ENCODE peak calls at places on chromosome 4, in six cellular contexts. One of them, this sample, is unnamed.

GRCh38 chr4:156298230-156298629 is 344.6 kb upstream of the CTSO start:
- DNase-seq in fibroblast of lung: peak; percentile 95
- DNase-seq in Panc1: no peak
- DNase-seq in HCT116: no peak
- DNase-seq in endothelial cell of umbilical vein: peak; percentile 78
- DNase-seq in left ventricle myocardium inferior: no peak
- DNase-seq in this sample: peak; percentile 96

GRCh38 chr4:22635692-22636091 is 57.0 kb upstream of the GBA3 start:
- DNase-seq in fibroblast of lung: no peak
- DNase-seq in Panc1: no peak
- DNase-seq in HCT116: no peak
- DNase-seq in endothelial cell of umbilical vein: no peak
- DNase-seq in left ventricle myocardium inferior: no peak
- DNase-seq in this sample: no peak

GRCh38 chr4:25303578-25303977 is 9.0 kb upstream of the ZCCHC4 start:
- DNase-seq in fibroblast of lung: no peak
- DNase-seq in Panc1: no peak
- DNase-seq in HCT116: no peak
- DNase-seq in endothelial cell of umbilical vein: no peak
- DNase-seq in left ventricle myocardium inferior: no peak
- DNase-seq in this sample: no peak

GRCh38 chr4:146791439-146791838 is 152.7 kb downstream of the POU4F2 start:
- DNase-seq in fibroblast of lung: no peak
- DNase-seq in Panc1: no peak
- DNase-seq in HCT116: no peak
- DNase-seq in endothelial cell of umbilical vein: no peak
- DNase-seq in left ventricle myocardium inferior: no peak
- DNase-seq in this sample: no peak

GRCh38 chr4:114281561-114281960 is 302.1 kb upstream of the ARSJ start:
- DNase-seq in fibroblast of lung: peak; percentile 97
- DNase-seq in Panc1: no peak
- DNase-seq in HCT116: no peak
- DNase-seq in endothelial cell of umbilical vein: no peak
- DNase-seq in left ventricle myocardium inferior: no peak
- DNase-seq in this sample: peak; percentile 73

GRCh38 chr4:10733016-10733415 is 48.4 kb upstream of the CLNK start:
- DNase-seq in fibroblast of lung: no peak
- DNase-seq in Panc1: no peak
- DNase-seq in HCT116: no peak
- DNase-seq in endothelial cell of umbilical vein: no peak
- DNase-seq in left ventricle myocardium inferior: no peak
- DNase-seq in this sample: no peak

GRCh38 chr4:101527186-101527585 is 179.9 kb upstream of the PPP3CA start:
- DNase-seq in fibroblast of lung: peak; percentile 14
- DNase-seq in Panc1: no peak
- DNase-seq in HCT116: no peak
- DNase-seq in endothelial cell of umbilical vein: no peak
- DNase-seq in left ventricle myocardium inferior: no peak
- DNase-seq in this sample: no peak

GRCh38 chr4:1290165-1290977 is 680 bp downstream of the MAEA start:
- DNase-seq in fibroblast of lung: no peak
- DNase-seq in Panc1: no peak
- DNase-seq in HCT116: no peak
- DNase-seq in endothelial cell of umbilical vein: peak; percentile 23
- DNase-seq in left ventricle myocardium inferior: no peak
- DNase-seq in this sample: no peak

GRCh38 chr4:3022112-3022511 is 52.2 kb downstream of the HTT-AS start:
- DNase-seq in fibroblast of lung: no peak
- DNase-seq in Panc1: no peak
- DNase-seq in HCT116: no peak
- DNase-seq in endothelial cell of umbilical vein: no peak
- DNase-seq in left ventricle myocardium inferior: no peak
- DNase-seq in this sample: no peak

GRCh38 chr4:115119804-115120352 is 6.5 kb upstream of the NDST4 start:
- DNase-seq in fibroblast of lung: no peak
- DNase-seq in Panc1: no peak
- DNase-seq in HCT116: no peak
- DNase-seq in endothelial cell of umbilical vein: no peak
- DNase-seq in left ventricle myocardium inferior: no peak
- DNase-seq in this sample: no peak

GRCh38 chr4:146522862-146523205 is 1.1 kb upstream of the SLC10A7 start:
- DNase-seq in fibroblast of lung: peak; percentile 8
- DNase-seq in Panc1: no peak
- DNase-seq in HCT116: no peak
- DNase-seq in endothelial cell of umbilical vein: peak; percentile 41
- DNase-seq in left ventricle myocardium inferior: no peak
- DNase-seq in this sample: no peak

GRCh38 chr4:39637572-39638357 is 900 bp downstream of the SMIM14 start:
- DNase-seq in fibroblast of lung: peak; percentile 78
- DNase-seq in Panc1: no peak
- DNase-seq in HCT116: peak; percentile 21
- DNase-seq in endothelial cell of umbilical vein: peak; percentile 81
- DNase-seq in left ventricle myocardium inferior: peak; percentile 60
- DNase-seq in this sample: peak; percentile 55

GRCh38 chr4:76688737-76689078 is 209.2 kb downstream of the SOWAHB start:
- DNase-seq in fibroblast of lung: peak; percentile 66
- DNase-seq in Panc1: no peak
- DNase-seq in HCT116: no peak
- DNase-seq in endothelial cell of umbilical vein: no peak
- DNase-seq in left ventricle myocardium inferior: no peak
- DNase-seq in this sample: no peak

GRCh38 chr4:148800943-148801342 is 358.7 kb upstream of the NR3C2 start:
- DNase-seq in fibroblast of lung: no peak
- DNase-seq in Panc1: no peak
- DNase-seq in HCT116: no peak
- DNase-seq in endothelial cell of umbilical vein: no peak
- DNase-seq in left ventricle myocardium inferior: no peak
- DNase-seq in this sample: no peak

GRCh38 chr4:87117051-87117729 is 103.2 kb downstream of the KLHL8 start:
- DNase-seq in fibroblast of lung: no peak
- DNase-seq in Panc1: no peak
- DNase-seq in HCT116: no peak
- DNase-seq in endothelial cell of umbilical vein: no peak
- DNase-seq in left ventricle myocardium inferior: no peak
- DNase-seq in this sample: no peak

GRCh38 chr4:110533940-110534339 is 58.0 kb downstream of the ENPEP start:
- DNase-seq in fibroblast of lung: peak; percentile 99
- DNase-seq in Panc1: peak; percentile 50
- DNase-seq in HCT116: peak; percentile 72
- DNase-seq in endothelial cell of umbilical vein: peak; percentile 94
- DNase-seq in left ventricle myocardium inferior: no peak
- DNase-seq in this sample: peak; percentile 97

GRCh38 chr4:108834167-108834566 is 71.3 kb upstream of the ETNPPL start:
- DNase-seq in fibroblast of lung: peak; percentile 94
- DNase-seq in Panc1: no peak
- DNase-seq in HCT116: no peak
- DNase-seq in endothelial cell of umbilical vein: no peak
- DNase-seq in left ventricle myocardium inferior: no peak
- DNase-seq in this sample: peak; percentile 87

GRCh38 chr4:26176621-26177121 is 144.1 kb upstream of the RBPJ start:
- DNase-seq in fibroblast of lung: peak; percentile 94
- DNase-seq in Panc1: no peak
- DNase-seq in HCT116: no peak
- DNase-seq in endothelial cell of umbilical vein: no peak
- DNase-seq in left ventricle myocardium inferior: no peak
- DNase-seq in this sample: peak; percentile 21

GRCh38 chr4:141021397-141022194 is 111.7 kb downstream of the RNF150 start:
- DNase-seq in fibroblast of lung: peak; percentile 23
- DNase-seq in Panc1: no peak
- DNase-seq in HCT116: no peak
- DNase-seq in endothelial cell of umbilical vein: no peak
- DNase-seq in left ventricle myocardium inferior: no peak
- DNase-seq in this sample: no peak

GRCh38 chr4:26858035-26858918 is 2.4 kb upstream of the STIM2 start:
- DNase-seq in fibroblast of lung: no peak
- DNase-seq in Panc1: no peak
- DNase-seq in HCT116: no peak
- DNase-seq in endothelial cell of umbilical vein: no peak
- DNase-seq in left ventricle myocardium inferior: no peak
- DNase-seq in this sample: no peak

GRCh38 chr4:74173321-74173720 is 15.4 kb downstream of the MTHFD2L start:
- DNase-seq in fibroblast of lung: no peak
- DNase-seq in Panc1: no peak
- DNase-seq in HCT116: no peak
- DNase-seq in endothelial cell of umbilical vein: no peak
- DNase-seq in left ventricle myocardium inferior: no peak
- DNase-seq in this sample: no peak

GRCh38 chr4:141636771-141637460 is 533 bp downstream of the IL15 start:
- DNase-seq in fibroblast of lung: peak; percentile 69
- DNase-seq in Panc1: no peak
- DNase-seq in HCT116: peak; percentile 18
- DNase-seq in endothelial cell of umbilical vein: peak; percentile 74
- DNase-seq in left ventricle myocardium inferior: peak; percentile 26
- DNase-seq in this sample: no peak

GRCh38 chr4:166458756-166459155 is 585.7 kb downstream of the TLL1 start:
- DNase-seq in fibroblast of lung: peak; percentile 64
- DNase-seq in Panc1: no peak
- DNase-seq in HCT116: no peak
- DNase-seq in endothelial cell of umbilical vein: no peak
- DNase-seq in left ventricle myocardium inferior: no peak
- DNase-seq in this sample: peak; percentile 40

GRCh38 chr4:153465922-153466636 is at the start of gene TMEM131L:
- DNase-seq in fibroblast of lung: peak; percentile 64
- DNase-seq in Panc1: no peak
- DNase-seq in HCT116: peak; percentile 21
- DNase-seq in endothelial cell of umbilical vein: peak; percentile 68
- DNase-seq in left ventricle myocardium inferior: peak; percentile 71
- DNase-seq in this sample: peak; percentile 38

GRCh38 chr4:137610960-137611359 is 78.7 kb upstream of the PCDH18 start:
- DNase-seq in fibroblast of lung: peak; percentile 9
- DNase-seq in Panc1: no peak
- DNase-seq in HCT116: no peak
- DNase-seq in endothelial cell of umbilical vein: peak; percentile 29
- DNase-seq in left ventricle myocardium inferior: no peak
- DNase-seq in this sample: peak; percentile 39
- TF ChIP-seq CTCF in fibroblast of lung: peak; percentile 63
- TF ChIP-seq CTCF in Panc1: peak; percentile 43
- TF ChIP-seq CTCF in HCT116: no peak
- TF ChIP-seq CTCF in endothelial cell of umbilical vein: peak; percentile 51
- TF ChIP-seq CTCF in left ventricle myocardium inferior: peak; percentile 39
- TF ChIP-seq CTCF in this sample: peak; percentile 77

GRCh38 chr4:48694824-48695223 is 85.3 kb downstream of the FRYL start:
- DNase-seq in fibroblast of lung: no peak
- DNase-seq in Panc1: no peak
- DNase-seq in HCT116: no peak
- DNase-seq in endothelial cell of umbilical vein: no peak
- DNase-seq in left ventricle myocardium inferior: no peak
- DNase-seq in this sample: no peak

GRCh38 chr4:48698029-48698901 is 81.8 kb downstream of the FRYL start:
- DNase-seq in fibroblast of lung: peak; percentile 89
- DNase-seq in Panc1: peak; percentile 75
- DNase-seq in HCT116: peak; percentile 44
- DNase-seq in endothelial cell of umbilical vein: peak; percentile 87
- DNase-seq in left ventricle myocardium inferior: peak; percentile 26
- DNase-seq in this sample: peak; percentile 93

GRCh38 chr4:48693856-48694574 is 86.1 kb downstream of the FRYL start:
- DNase-seq in fibroblast of lung: no peak
- DNase-seq in Panc1: no peak
- DNase-seq in HCT116: no peak
- DNase-seq in endothelial cell of umbilical vein: no peak
- DNase-seq in left ventricle myocardium inferior: no peak
- DNase-seq in this sample: no peak

GRCh38 chr4:48704091-48704802 is 75.8 kb downstream of the FRYL start:
- DNase-seq in fibroblast of lung: no peak
- DNase-seq in Panc1: no peak
- DNase-seq in HCT116: no peak
- DNase-seq in endothelial cell of umbilical vein: no peak
- DNase-seq in left ventricle myocardium inferior: no peak
- DNase-seq in this sample: no peak

DNA sequence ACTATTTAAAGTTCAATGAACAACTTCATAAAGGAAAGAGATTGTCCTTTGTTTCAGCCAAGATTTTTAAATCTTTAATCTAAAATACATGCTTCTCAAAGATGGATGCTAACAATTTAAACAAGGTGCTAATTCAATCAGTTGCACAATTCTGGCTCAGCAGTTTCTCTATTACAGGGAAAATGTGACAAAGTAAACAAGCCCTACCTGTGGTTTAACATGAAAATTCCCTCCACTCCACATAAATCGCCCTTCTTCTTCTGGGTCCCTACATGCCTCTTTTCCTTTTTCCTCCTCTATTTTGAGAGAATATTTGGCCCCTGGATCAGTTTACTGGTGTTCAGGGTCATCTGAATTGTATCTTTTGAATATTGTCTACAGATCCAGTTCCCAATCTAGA is 80.6 kb downstream of the FRYL start:
- DNase-seq in fibroblast of lung: peak; percentile 59
- DNase-seq in Panc1: peak; percentile 30
- DNase-seq in HCT116: peak; percentile 16
- DNase-seq in endothelial cell of umbilical vein: no peak
- DNase-seq in left ventricle myocardium inferior: no peak
- DNase-seq in this sample: peak; percentile 1
- H3K27ac ChIP-seq in fibroblast of lung: peak overlapping the region; percentile 71
- H3K27ac ChIP-seq in Panc1: peak overlapping the region; percentile 87
- H3K27ac ChIP-seq in HCT116: peak overlapping the region; percentile 76
- H3K27ac ChIP-seq in endothelial cell of umbilical vein: peak overlapping the region; percentile 85
- H3K27ac ChIP-seq in left ventricle myocardium inferior: no peak overlapping the region
- H3K27ac ChIP-seq in this sample: peak overlapping the region; percentile 97

GRCh38 chr4:5357863-5358262 is 306.6 kb downstream of the STK32B start:
- DNase-seq in fibroblast of lung: no peak
- DNase-seq in Panc1: no peak
- DNase-seq in HCT116: no peak
- DNase-seq in endothelial cell of umbilical vein: no peak
- DNase-seq in left ventricle myocardium inferior: no peak
- DNase-seq in this sample: no peak

GRCh38 chr4:5355846-5356245 is 304.6 kb downstream of the STK32B start:
- DNase-seq in fibroblast of lung: no peak
- DNase-seq in Panc1: no peak
- DNase-seq in HCT116: no peak
- DNase-seq in endothelial cell of umbilical vein: no peak
- DNase-seq in left ventricle myocardium inferior: no peak
- DNase-seq in this sample: no peak
- TF ChIP-seq CTCF in fibroblast of lung: no peak
- TF ChIP-seq CTCF in Panc1: no peak
- TF ChIP-seq CTCF in HCT116: no peak
- TF ChIP-seq CTCF in endothelial cell of umbilical vein: no peak
- TF ChIP-seq CTCF in left ventricle myocardium inferior: no peak
- TF ChIP-seq CTCF in this sample: no peak

GRCh38 chr4:82433791-82434190 is 3.4 kb downstream of the ENOPH1 start:
- DNase-seq in fibroblast of lung: no peak
- DNase-seq in Panc1: no peak
- DNase-seq in HCT116: no peak
- DNase-seq in endothelial cell of umbilical vein: no peak
- DNase-seq in left ventricle myocardium inferior: no peak
- DNase-seq in this sample: no peak

GRCh38 chr4:82431026-82431745 is 796 bp downstream of the ENOPH1 start:
- DNase-seq in fibroblast of lung: peak; percentile 55
- DNase-seq in Panc1: no peak
- DNase-seq in HCT116: no peak
- DNase-seq in endothelial cell of umbilical vein: no peak
- DNase-seq in left ventricle myocardium inferior: no peak
- DNase-seq in this sample: peak; percentile 16

GRCh38 chr4:82430193-82431025 is at the start of the genes ENOPH1 and HNRNPDL:
- DNase-seq in fibroblast of lung: peak; percentile 94
- DNase-seq in Panc1: peak; percentile 80
- DNase-seq in HCT116: peak; percentile 95
- DNase-seq in endothelial cell of umbilical vein: peak; percentile 95
- DNase-seq in left ventricle myocardium inferior: peak; percentile 96
- DNase-seq in this sample: peak; percentile 96

GRCh38 chr4:82431831-82432230 is 1.4 kb downstream of the ENOPH1 start:
- DNase-seq in fibroblast of lung: no peak
- DNase-seq in Panc1: no peak
- DNase-seq in HCT116: no peak
- DNase-seq in endothelial cell of umbilical vein: no peak
- DNase-seq in left ventricle myocardium inferior: no peak
- DNase-seq in this sample: no peak

GRCh38 chr4:82432596-82432995 is 2.2 kb downstream of the ENOPH1 start:
- DNase-seq in fibroblast of lung: no peak
- DNase-seq in Panc1: no peak
- DNase-seq in HCT116: no peak
- DNase-seq in endothelial cell of umbilical vein: no peak
- DNase-seq in left ventricle myocardium inferior: no peak
- DNase-seq in this sample: no peak
- H3K27ac ChIP-seq in fibroblast of lung: no peak overlapping the region
- H3K27ac ChIP-seq in Panc1: no peak overlapping the region
- H3K27ac ChIP-seq in HCT116: no peak overlapping the region
- H3K27ac ChIP-seq in endothelial cell of umbilical vein: no peak overlapping the region
- H3K27ac ChIP-seq in left ventricle myocardium inferior: no peak overlapping the region
- H3K27ac ChIP-seq in this sample: no peak overlapping the region